ENCODE peak calls at places on chromosomes 7 and 10, in nine cellular contexts. Y is Peyer's patch, M is IMR-90, O is endothelial cell of umbilical vein, L is A549, R is HCT116, T is stomach, D is breast epithelium, I is K562. Z is an unnamed sample.

GRCh38 chr10:7300327-7300726 is 110.5 kb downstream of the SFMBT2 start:
- DNase-seq in Y (no peak), M (peak), O (no peak), L (no peak), R (no peak), T (no peak), D (no peak), I (no peak), Z (no peak)

GRCh38 chr10:22427101-22427500 is 81.8 kb downstream of the SPAG6 start:
- DNase-seq in Y (no peak), M (peak), O (peak), L (peak), R (peak), T (no peak), D (no peak), I (peak), Z (no peak)

GRCh38 chr7:146002431-146003078 is 114.0 kb upstream of the CNTNAP2 start:
- DNase-seq in Y (no peak), M (no peak), O (no peak), L (no peak), R (no peak), T (no peak), D (no peak), I (no peak), Z (no peak)

GRCh38 chr10:69715156-69715898 is 85.3 kb downstream of the FAM241B start:
- DNase-seq in Y (no peak), M (peak), O (no peak), L (no peak), R (no peak), T (no peak), D (no peak), I (no peak), Z (no peak)

GRCh38 chr10:86169506-86170254 is 196.9 kb downstream of the GRID1 start:
- DNase-seq in Y (peak), M (no peak), O (no peak), L (no peak), R (no peak), T (no peak), D (no peak), I (no peak), Z (peak)

GRCh38 chr10:123007558-123008378 is 827 bp downstream of the IKZF5 start:
- DNase-seq in Y (peak), M (peak), O (peak), L (peak), R (peak), T (peak), D (no peak), I (peak), Z (no peak)

GRCh38 chr10:120396228-120396627 is 60.8 kb upstream of the PLPP4 start:
- DNase-seq in Y (no peak), M (no peak), O (no peak), L (no peak), R (no peak), T (no peak), D (no peak), I (no peak), Z (no peak)

GRCh38 chr7:142811154-142811737 is 40.5 kb downstream of the PRSS2 start:
- DNase-seq in Y (no peak), M (peak), O (peak), L (peak), R (peak), T (no peak), D (no peak), I (peak), Z (no peak)

GRCh38 chr10:120460776-120461175 is 3.7 kb downstream of the PLPP4 start:
- DNase-seq in Y (no peak), M (peak), O (peak), L (no peak), R (no peak), T (no peak), D (no peak), I (peak), Z (no peak)

GRCh38 chr10:10587744-10588393 is 429.8 kb upstream of the CELF2 start:
- DNase-seq in Y (no peak), M (no peak), O (no peak), L (no peak), R (no peak), T (no peak), D (no peak), I (no peak), Z (no peak)

GRCh38 chr7:985915-986741 is 3.1 kb downstream of the CYP2W1 start:
- DNase-seq in Y (peak), M (peak), O (peak), L (no peak), R (no peak), T (no peak), D (no peak), I (peak), Z (no peak)

GRCh38 chr10:12916587-12916986 is 84.9 kb downstream of the CCDC3 start:
- DNase-seq in Y (no peak), M (no peak), O (no peak), L (no peak), R (no peak), T (no peak), D (no peak), I (no peak), Z (no peak)

GRCh38 chr10:381805-382204 is 246.6 kb downstream of the ZMYND11 start:
- DNase-seq in Y (no peak), M (no peak), O (no peak), L (no peak), R (no peak), T (no peak), D (no peak), I (no peak), Z (no peak)

GRCh38 chr7:99340659-99341058 is 15.0 kb downstream of the ARPC1A start:
- DNase-seq in Y (no peak), M (peak), O (no peak), L (no peak), R (no peak), T (no peak), D (no peak), I (no peak), Z (no peak)

GRCh38 chr10:17144032-17144431 is 14.4 kb upstream of the CUBN start:
- DNase-seq in Y (no peak), M (no peak), O (no peak), L (no peak), R (no peak), T (no peak), D (no peak), I (no peak), Z (no peak)

GRCh38 chr10:97380513-97380912 is 20.6 kb downstream of the RRP12 start:
- DNase-seq in Y (peak), M (no peak), O (no peak), L (no peak), R (no peak), T (no peak), D (no peak), I (no peak), Z (no peak)

GRCh38 chr10:31353574-31353973 is 34.6 kb downstream of the ZEB1 start:
- DNase-seq in Y (no peak), M (peak), O (peak), L (peak), R (peak), T (no peak), D (no peak), I (peak), Z (no peak)

GRCh38 chr7:44530990-44531389 is 10.1 kb downstream of the NPC1L1 start:
- DNase-seq in Y (no peak), M (no peak), O (no peak), L (no peak), R (no peak), T (peak), D (no peak), I (no peak), Z (no peak)

GRCh38 chr10:22618081-22618785 is 96.1 kb downstream of the PIP4K2A start:
- DNase-seq in Y (no peak), M (peak), O (no peak), L (no peak), R (peak), T (no peak), D (no peak), I (no peak), Z (no peak)

GRCh38 chr7:108947521-108947920 is 377.8 kb downstream of the DNAJB9 start:
- DNase-seq in Y (no peak), M (no peak), O (no peak), L (no peak), R (no peak), T (no peak), D (no peak), I (no peak), Z (no peak)

GRCh38 chr10:126459878-126460481 is 71.7 kb upstream of the ADAM12 start:
- DNase-seq in Y (no peak), M (peak), O (no peak), L (peak), R (peak), T (no peak), D (no peak), I (no peak), Z (no peak)

GRCh38 chr10:69404786-69405185 is 11.9 kb downstream of the TACR2 start:
- DNase-seq in Y (no peak), M (no peak), O (no peak), L (no peak), R (no peak), T (no peak), D (no peak), I (no peak), Z (no peak)

GRCh38 chr10:89522463-89522862 is 12.9 kb downstream of the SLC16A12 start:
- DNase-seq in Y (no peak), M (peak), O (peak), L (no peak), R (no peak), T (no peak), D (no peak), I (no peak), Z (no peak)

GRCh38 chr7:50264908-50265307 is 39.6 kb upstream of the IKZF1 start:
- DNase-seq in Y (no peak), M (no peak), O (no peak), L (no peak), R (no peak), T (no peak), D (no peak), I (no peak), Z (no peak)

GRCh38 chr7:158996214-158997109 is 140.1 kb downstream of the DYNC2I1 start:
- DNase-seq in Y (no peak), M (no peak), O (no peak), L (no peak), R (no peak), T (no peak), D (no peak), I (no peak), Z (no peak)

GRCh38 chr7:19215421-19215820 is 70.2 kb upstream of the FERD3L start:
- DNase-seq in Y (no peak), M (peak), O (no peak), L (no peak), R (no peak), T (no peak), D (no peak), I (no peak), Z (no peak)

GRCh38 chr10:79138449-79139123 is 69.8 kb downstream of the ZMIZ1 start:
- DNase-seq in Y (no peak), M (no peak), O (no peak), L (no peak), R (no peak), T (no peak), D (no peak), I (no peak), Z (no peak)

GRCh38 chr10:93945814-93946213 is 47.9 kb upstream of the PLCE1 start:
- DNase-seq in Y (no peak), M (no peak), O (no peak), L (no peak), R (no peak), T (no peak), D (no peak), I (no peak), Z (no peak)

GRCh38 chr7:2512179-2512644 is 7.4 kb upstream of the LFNG start:
- DNase-seq in Y (no peak), M (no peak), O (no peak), L (no peak), R (no peak), T (no peak), D (no peak), I (no peak), Z (no peak)

GRCh38 chr10:27485986-27486385 is 18.1 kb upstream of the RAB18 start:
- DNase-seq in Y (no peak), M (no peak), O (no peak), L (no peak), R (no peak), T (no peak), D (no peak), I (no peak), Z (no peak)

DNA sequence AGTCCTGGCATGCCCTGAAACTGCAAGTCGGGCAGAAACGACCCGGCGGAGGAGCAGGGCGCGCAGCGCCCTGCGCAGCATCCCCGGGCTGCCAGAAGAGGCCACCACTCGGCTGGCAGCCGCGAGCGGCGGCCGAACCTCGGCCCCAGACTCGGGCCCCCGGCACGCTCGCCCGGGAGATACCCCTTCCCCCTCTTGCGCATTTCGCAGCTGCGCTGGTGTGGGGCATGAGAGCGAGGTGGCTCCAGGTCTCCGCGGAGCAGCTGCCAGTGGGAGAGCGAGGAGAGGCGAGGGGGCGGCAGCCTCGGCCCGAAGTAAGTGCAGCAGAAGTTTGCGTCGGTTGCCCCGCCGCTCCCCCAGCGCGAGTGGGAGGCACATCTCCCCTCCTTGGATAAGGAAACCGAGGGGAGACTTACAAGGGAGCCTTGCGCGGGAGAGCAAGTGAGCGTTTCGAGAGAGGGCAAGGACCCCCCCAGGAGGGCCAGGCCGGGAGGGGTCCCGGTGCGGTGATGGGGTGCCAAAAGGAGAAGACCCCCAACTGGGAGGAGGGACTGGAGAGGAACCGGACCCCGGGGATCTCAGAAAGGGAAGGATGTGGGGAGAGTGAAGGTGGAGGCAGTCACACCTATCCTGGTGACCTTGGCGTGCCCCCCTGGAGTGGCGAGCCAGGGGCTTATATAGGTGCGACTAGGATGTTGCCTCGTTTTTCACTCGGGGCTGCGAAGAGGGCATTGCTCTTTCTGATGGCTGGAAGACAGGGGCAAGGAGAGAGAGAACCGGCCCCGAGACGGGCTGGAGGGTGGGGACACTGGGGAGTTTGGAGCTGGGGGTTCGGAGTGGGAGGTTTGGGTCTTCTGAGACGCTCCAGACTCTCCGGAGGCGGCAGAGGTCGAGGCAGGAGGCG is 256.3 kb downstream of the OTUD1 start:
- DNase-seq in Y (no peak), M (no peak), O (no peak), L (no peak), R (no peak), T (no peak), D (no peak), I (no peak), Z (no peak)
- TF ChIP-seq POLR2A in Y (no peak), M (no peak), O (no peak), L (no peak), R (no peak), T (no peak), D (no peak), I (no peak), Z (no peak)

GRCh38 chr7:6387734-6388294 is 59.9 kb downstream of the DAGLB start:
- DNase-seq in Y (no peak), M (no peak), O (no peak), L (no peak), R (no peak), T (no peak), D (no peak), I (no peak), Z (no peak)
- H3K27ac ChIP-seq in Y (no peak), M (no peak), O (no peak), L (no peak), R (no peak), T (peak), D (peak), I (no peak), Z (peak)

DNA sequence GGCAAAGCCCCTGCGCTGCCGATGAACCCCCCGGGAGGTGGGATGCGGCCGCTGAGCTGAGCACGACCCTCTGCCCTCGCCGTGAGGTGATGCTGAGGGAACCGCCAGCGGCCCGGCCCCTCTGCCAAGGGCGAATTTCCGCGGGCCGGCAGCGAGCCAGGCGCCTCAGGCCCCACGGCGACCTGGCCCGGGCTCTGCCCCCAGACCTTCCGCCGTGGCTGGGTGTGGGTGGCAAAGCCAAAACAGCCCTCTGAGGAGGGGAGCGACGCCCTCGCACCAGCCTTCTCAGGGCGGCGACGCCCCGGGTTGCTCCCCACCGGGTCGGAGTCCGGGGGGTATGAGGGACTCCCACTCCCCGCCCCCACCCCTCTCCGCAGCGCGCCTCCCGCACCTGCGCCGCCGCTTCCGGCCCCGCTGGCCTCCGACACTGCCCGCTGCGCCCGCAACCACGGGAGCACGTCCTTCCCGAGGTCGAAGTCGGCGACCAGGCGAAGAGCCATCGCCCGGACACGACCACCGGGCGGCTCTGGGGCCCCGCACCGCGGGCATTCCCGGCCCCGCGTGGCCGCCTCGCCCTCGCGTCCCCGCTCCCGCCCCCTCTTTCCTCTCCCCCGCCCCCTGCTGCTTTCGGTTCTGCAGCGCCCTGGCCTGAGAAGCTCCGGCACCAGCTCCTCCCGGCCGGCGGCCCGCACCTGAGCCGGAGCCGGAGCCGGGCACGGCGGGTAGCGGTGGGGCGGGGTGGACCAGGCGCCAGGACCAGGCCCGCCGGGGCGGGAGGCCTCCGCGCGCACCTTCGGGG is at the start of gene GSAP:
- DNase-seq in Y (peak), M (no peak), O (peak), L (peak), R (no peak), T (peak), D (peak), I (no peak), Z (no peak)
- TF ChIP-seq POLR2A in Y (no peak), M (no peak), O (no peak), L (peak), R (no peak), T (no peak), D (no peak), I (no peak), Z (no peak)

DNA sequence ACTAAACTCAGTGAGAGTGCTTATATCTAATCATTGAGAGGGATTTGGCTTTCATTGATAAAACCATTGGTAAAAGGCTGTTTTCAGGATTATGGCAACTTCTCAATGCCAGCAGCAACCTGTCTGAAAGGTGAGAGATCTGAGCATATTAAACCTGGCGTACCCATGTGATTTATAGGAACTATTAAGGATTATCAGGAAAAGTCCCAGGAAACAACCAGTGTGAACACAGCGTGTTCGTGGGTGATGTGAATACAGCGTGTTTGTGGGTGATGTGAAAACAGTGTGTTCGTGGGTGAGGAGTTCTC is 65.8 kb downstream of the PDIA4 start:
- DNase-seq in Y (no peak), M (no peak), O (no peak), L (no peak), R (no peak), T (no peak), D (no peak), I (no peak), Z (no peak)
- H3K27ac ChIP-seq in Y (peak), M (no peak), O (no peak), L (no peak), R (no peak), T (peak), D (no peak), I (no peak), Z (no peak)

GRCh38 chr10:87842776-87843497 is 20.4 kb downstream of the KLLN start:
- DNase-seq in Y (no peak), M (peak), O (peak), L (no peak), R (no peak), T (no peak), D (no peak), I (no peak), Z (no peak)
- TF ChIP-seq POLR2A in Y (no peak), M (peak), O (no peak), L (no peak), R (no peak), T (no peak), D (no peak), I (no peak), Z (no peak)

GRCh38 chr10:76492026-76492425 is 1060.6 kb downstream of the LRMDA start:
- DNase-seq in Y (no peak), M (peak), O (peak), L (no peak), R (no peak), T (no peak), D (no peak), I (no peak), Z (no peak)
- H3K27ac ChIP-seq in Y (no peak), M (no peak), O (peak), L (peak), R (no peak), T (no peak), D (no peak), I (no peak), Z (no peak)

Z was measured in suprapubic skin.